ENCODE peak calls at places on chromosomes 12 and 14, in five cellular contexts. M is HFFc6; R is activated CD4-positive, alpha-beta memory T cell treated with anti-CD3 and anti-CD28 coated beads for 36 hours; N is HEK293T; I is mesothelial cell of epicardium. J is an unnamed sample.

GRCh38 chr12:67651380-67651695 is 2.8 kb downstream of the DYRK2 start:
- DNase-seq in M (peak), R (peak), N (no peak), I (no peak), J (no peak)

GRCh38 chr14:102902086-102902485 is 20.4 kb upstream of the AMN start:
- DNase-seq in M (no peak), R (no peak), N (no peak), I (no peak), J (no peak)

GRCh38 chr14:102320033-102320660 is 601 bp downstream of the ZNF839 start:
- DNase-seq in M (peak), R (peak), N (peak), I (peak), J (no peak)

GRCh38 chr14:96271421-96271762 is 15.4 kb downstream of the BDKRB1 start:
- DNase-seq in M (no peak), R (no peak), N (no peak), I (no peak), J (no peak)

GRCh38 chr14:24404814-24405213 is 6.0 kb downstream of the NYNRIN start:
- DNase-seq in M (no peak), R (no peak), N (no peak), I (no peak), J (no peak)

GRCh38 chr14:54603362-54603761 is 36.4 kb downstream of the SAMD4A start:
- DNase-seq in M (peak), R (no peak), N (no peak), I (no peak), J (no peak)

GRCh38 chr14:76564471-76565119 is 188.7 kb downstream of the ESRRB start:
- DNase-seq in M (no peak), R (no peak), N (no peak), I (no peak), J (peak)

GRCh38 chr12:70576341-70577282 is 60.6 kb downstream of the PTPRB start:
- DNase-seq in M (peak), R (no peak), N (peak), I (no peak), J (peak)

GRCh38 chr12:27595231-27595642 is 71.2 kb downstream of the PPFIBP1 start:
- DNase-seq in M (peak), R (no peak), N (no peak), I (no peak), J (no peak)

GRCh38 chr14:56720703-56721426 is 89.4 kb downstream of the OTX2 start:
- DNase-seq in M (no peak), R (no peak), N (no peak), I (no peak), J (no peak)

GRCh38 chr14:87990687-87991086 is 2.3 kb downstream of the GALC start:
- DNase-seq in M (no peak), R (no peak), N (no peak), I (no peak), J (no peak)

GRCh38 chr12:55727643-55728184 is 1.1 kb downstream of the CD63 start:
- DNase-seq in M (peak), R (no peak), N (no peak), I (no peak), J (no peak)

GRCh38 chr14:38040411-38040810 is 167.3 kb upstream of the SSTR1 start:
- DNase-seq in M (no peak), R (no peak), N (no peak), I (no peak), J (no peak)

GRCh38 chr14:99971929-99972747 is 93.1 kb upstream of the EVL start:
- DNase-seq in M (no peak), R (peak), N (peak), I (peak), J (no peak)

GRCh38 chr14:74483321-74483720 is 9.8 kb downstream of the NPC2 start:
- DNase-seq in M (no peak), R (no peak), N (no peak), I (no peak), J (no peak)

GRCh38 chr14:31161274-31161673 is 46.3 kb downstream of the HECTD1 start:
- DNase-seq in M (no peak), R (no peak), N (no peak), I (no peak), J (no peak)

GRCh38 chr14:90666571-90666970 is 149.7 kb downstream of the TTC7B start:
- DNase-seq in M (no peak), R (no peak), N (no peak), I (no peak), J (no peak)

GRCh38 chr12:52331833-52332232 is 10.6 kb upstream of the KRT83 start:
- DNase-seq in M (no peak), R (no peak), N (no peak), I (no peak), J (no peak)

GRCh38 chr14:77562681-77563080 is 53.8 kb downstream of the SPTLC2 start:
- DNase-seq in M (peak), R (no peak), N (no peak), I (no peak), J (no peak)

GRCh38 chr12:19261773-19262172 is 132.2 kb downstream of the PLEKHA5 start:
- DNase-seq in M (no peak), R (no peak), N (no peak), I (no peak), J (no peak)

J was measured in SW 1271.